ENCODE peak calls at places on chromosome 11, in ten cellular contexts. H is GM03348; F is HTR-8/SVneo; K is EL; L is bronchial epithelial cell; Y is fibroblast of the aortic adventitia; M is Calu3; A is T-cell; N is CD8-positive, alpha-beta memory T cell; E is stimulated activated CD4-positive, alpha-beta T cell treated with anti-CD3 and anti-CD28 coated beads, Interleukin-1b, Interleukin-23, amount 100 ng/mL, for 24 hours. C is an unnamed sample.

GRCh38 chr11:101003468-101003867 is 126.1 kb downstream of the PGR start:
- DNase-seq in H (peak), F (no peak), K (peak), L (no peak), Y (no peak), M (no peak), A (no peak), N (no peak), E (no peak), C (peak)

GRCh38 chr11:92384807-92385206 is 160.2 kb downstream of the FAT3 start:
- DNase-seq in H (peak), F (no peak), K (peak), L (no peak), Y (peak), M (no peak), A (no peak), N (no peak), E (no peak), C (no peak)

GRCh38 chr11:28526406-28526751 is 418.2 kb downstream of the METTL15 start:
- DNase-seq in H (no peak), F (no peak), K (peak), L (no peak), Y (no peak), M (no peak), A (no peak), N (no peak), E (no peak), C (no peak)

GRCh38 chr11:7254731-7255291 is 3.1 kb downstream of the SYT9 start:
- DNase-seq in H (no peak), F (no peak), K (no peak), L (no peak), Y (no peak), M (no peak), A (no peak), N (no peak), E (no peak), C (no peak)

GRCh38 chr11:17853280-17853679 is 118.7 kb downstream of the KCNC1 start:
- DNase-seq in H (no peak), F (no peak), K (no peak), L (peak), Y (no peak), M (no peak), A (no peak), N (no peak), E (no peak), C (no peak)

GRCh38 chr11:66188580-66188979 is 79.9 kb upstream of the RAB1B start:
- DNase-seq in H (peak), F (peak), K (peak), L (peak), Y (peak), M (no peak), A (no peak), N (no peak), E (no peak), C (no peak)

GRCh38 chr11:35082322-35083180 is 56.4 kb upstream of the CD44 start:
- DNase-seq in H (peak), F (peak), K (peak), L (peak), Y (peak), M (peak), A (peak), N (peak), E (peak), C (peak)

GRCh38 chr11:103803062-103803461 is 233.4 kb upstream of the DDI1 start:
- DNase-seq in H (no peak), F (no peak), K (no peak), L (no peak), Y (peak), M (no peak), A (no peak), N (no peak), E (no peak), C (no peak)

GRCh38 chr11:115765803-115766239 is 261.6 kb upstream of the CADM1 start:
- DNase-seq in H (no peak), F (no peak), K (peak), L (peak), Y (no peak), M (no peak), A (no peak), N (no peak), E (no peak), C (no peak)

GRCh38 chr11:8059030-8059429 is 22.0 kb upstream of the TUB start:
- DNase-seq in H (no peak), F (no peak), K (no peak), L (no peak), Y (no peak), M (no peak), A (no peak), N (no peak), E (no peak), C (no peak)

C was measured in HEK293T.